ENCODE peak calls at places on chromosomes 2 and 18, in five cellular contexts. One of them, this sample, is unnamed. For H3K4me1 and H3K36me3, the result is how much of the 10 kb centered on the place peaks cover.

GRCh38 chr18:21314721-21315120 is 72.7 kb downstream of the GREB1L start:
- DNase-seq in prostate gland: no peak
- DNase-seq in colonic mucosa: no peak
- DNase-seq in aorta: no peak
- DNase-seq in transverse colon: no peak
- DNase-seq in this sample: no peak

GRCh38 chr2:70305531-70305930 is 3.7 kb upstream of the FAM136A start:
- DNase-seq in aorta: no peak
- DNase-seq in transverse colon: no peak
- DNase-seq in colonic mucosa: no peak
- DNase-seq in prostate gland: no peak
- DNase-seq in this sample: no peak

GRCh38 chr2:130834091-130834922 is 2.4 kb upstream of the ARHGEF4 start:
- DNase-seq in colonic mucosa: no peak
- DNase-seq in aorta: peak
- DNase-seq in transverse colon: no peak
- DNase-seq in prostate gland: no peak
- DNase-seq in this sample: no peak

GRCh38 chr2:2914252-2914651 is 463.4 kb downstream of the EIPR1 start:
- DNase-seq in aorta: no peak
- DNase-seq in colonic mucosa: no peak
- DNase-seq in transverse colon: no peak
- DNase-seq in prostate gland: no peak
- DNase-seq in this sample: no peak

GRCh38 chr2:11121823-11122155 is 33.5 kb upstream of the SLC66A3 start:
- DNase-seq in colonic mucosa: no peak
- DNase-seq in prostate gland: no peak
- DNase-seq in transverse colon: no peak
- DNase-seq in aorta: no peak
- DNase-seq in this sample: no peak

GRCh38 chr2:20050104-20050711 is 1.2 kb downstream of the LAPTM4A start:
- DNase-seq in prostate gland: peak
- DNase-seq in colonic mucosa: peak
- DNase-seq in aorta: no peak
- DNase-seq in transverse colon: peak
- DNase-seq in this sample: peak

GRCh38 chr2:16175247-16175825 is 235.0 kb downstream of the MYCN start:
- DNase-seq in aorta: no peak
- DNase-seq in prostate gland: no peak
- DNase-seq in colonic mucosa: no peak
- DNase-seq in transverse colon: no peak
- DNase-seq in this sample: no peak

GRCh38 chr2:45577426-45577825 is 33.6 kb downstream of the SRBD1 start:
- DNase-seq in transverse colon: no peak
- DNase-seq in aorta: no peak
- DNase-seq in colonic mucosa: no peak
- DNase-seq in prostate gland: no peak
- DNase-seq in this sample: peak

GRCh38 chr2:27042159-27042661 is 9.3 kb upstream of the AGBL5 start:
- DNase-seq in prostate gland: no peak
- DNase-seq in colonic mucosa: no peak
- DNase-seq in aorta: no peak
- DNase-seq in transverse colon: no peak
- DNase-seq in this sample: peak

DNA sequence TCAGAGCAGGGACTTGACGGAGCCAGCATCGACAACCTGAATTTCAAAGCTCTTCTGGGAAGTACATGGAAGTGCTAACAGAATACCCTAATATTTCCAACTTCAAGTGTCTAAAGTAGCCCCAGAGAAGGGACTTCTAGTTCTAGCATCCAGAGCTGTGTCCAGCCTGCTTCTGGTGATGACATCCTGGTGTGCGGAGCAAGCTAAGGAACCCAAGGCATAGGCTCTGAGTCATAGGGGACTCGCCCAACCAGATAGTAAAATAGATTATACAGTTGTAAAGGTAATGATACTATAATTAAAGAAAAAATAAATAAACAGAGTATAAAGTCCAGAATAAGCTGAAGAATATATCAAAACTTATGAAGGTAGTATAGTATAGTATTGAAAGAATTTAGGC is 108.1 kb upstream of the SERPINE2 start:
- DNase-seq in colonic mucosa: peak
- DNase-seq in aorta: no peak
- DNase-seq in transverse colon: peak
- DNase-seq in prostate gland: no peak
- DNase-seq in this sample: peak
- H3K4me3 ChIP-seq in colonic mucosa: no peak
- H3K4me3 ChIP-seq in aorta: no peak
- H3K4me3 ChIP-seq in transverse colon: no peak
- H3K4me3 ChIP-seq in prostate gland: no peak
- H3K4me3 ChIP-seq in this sample: no peak

GRCh38 chr2:8543065-8543411 is 138.8 kb upstream of the ID2 start:
- DNase-seq in aorta: peak
- DNase-seq in colonic mucosa: no peak
- DNase-seq in transverse colon: no peak
- DNase-seq in prostate gland: no peak
- DNase-seq in this sample: no peak
- H3K4me1 ChIP-seq in aorta: under half
- H3K4me1 ChIP-seq in colonic mucosa: under half
- H3K4me1 ChIP-seq in transverse colon: under half
- H3K4me1 ChIP-seq in prostate gland: under half
- H3K4me1 ChIP-seq in this sample: under half

GRCh38 chr2:207128867-207129266 is 36.9 kb downstream of the KLF7 start:
- DNase-seq in colonic mucosa: no peak
- DNase-seq in transverse colon: no peak
- DNase-seq in prostate gland: no peak
- DNase-seq in aorta: no peak
- DNase-seq in this sample: no peak
- H3K36me3 ChIP-seq in colonic mucosa: under half
- H3K36me3 ChIP-seq in transverse colon: under half
- H3K36me3 ChIP-seq in prostate gland: under half
- H3K36me3 ChIP-seq in aorta: under half
- H3K36me3 ChIP-seq in this sample: under half

DNA sequence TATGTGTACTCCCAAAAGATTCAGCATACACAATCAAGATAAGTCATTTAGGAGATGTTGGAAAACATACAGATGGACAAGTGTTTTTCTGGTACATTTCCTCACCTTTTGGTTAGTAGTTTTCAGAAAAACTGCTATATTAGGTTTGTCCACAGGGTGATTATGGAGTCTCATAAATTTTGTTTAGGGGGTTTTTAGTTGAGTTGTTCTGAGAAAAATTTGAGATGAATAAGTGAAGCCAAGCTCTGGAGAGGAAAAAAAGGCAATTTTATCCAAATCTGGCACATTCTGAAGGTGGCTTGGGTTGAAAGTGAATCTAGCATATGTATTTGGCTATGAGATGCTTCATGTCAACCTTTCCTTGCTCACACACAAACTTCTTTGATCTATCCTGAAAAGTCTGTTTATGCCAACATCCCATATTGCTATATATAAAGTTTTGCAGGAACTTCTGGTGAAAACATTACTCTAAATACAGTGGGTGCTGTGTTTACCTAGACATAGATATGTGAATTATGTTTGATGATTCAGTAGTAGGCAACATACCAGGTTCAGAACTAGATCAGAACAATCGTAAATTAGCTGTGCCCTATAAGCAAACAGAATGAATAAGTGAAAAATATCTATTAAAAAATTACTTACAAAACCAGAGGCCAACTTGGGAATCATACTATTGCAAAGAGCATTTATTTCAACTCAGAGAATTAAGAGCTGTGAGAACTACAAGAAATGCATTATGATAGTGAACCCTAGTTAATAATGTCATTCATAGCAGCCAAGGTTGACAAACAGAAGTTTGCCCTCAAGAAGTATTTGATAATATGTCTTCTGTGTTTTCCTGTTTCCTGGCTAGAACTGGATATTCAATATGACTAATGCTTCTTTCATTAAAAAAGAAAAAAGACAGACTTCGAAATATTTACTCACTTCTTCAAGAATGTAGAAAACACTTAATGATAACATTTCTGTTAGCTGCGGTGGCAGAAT is 552.0 kb downstream of the IRS1 start:
- DNase-seq in prostate gland: no peak
- DNase-seq in transverse colon: no peak
- DNase-seq in aorta: no peak
- DNase-seq in colonic mucosa: no peak
- DNase-seq in this sample: no peak
- H3K4me3 ChIP-seq in prostate gland: no peak
- H3K4me3 ChIP-seq in transverse colon: no peak
- H3K4me3 ChIP-seq in aorta: no peak
- H3K4me3 ChIP-seq in colonic mucosa: no peak
- H3K4me3 ChIP-seq in this sample: no peak

DNA sequence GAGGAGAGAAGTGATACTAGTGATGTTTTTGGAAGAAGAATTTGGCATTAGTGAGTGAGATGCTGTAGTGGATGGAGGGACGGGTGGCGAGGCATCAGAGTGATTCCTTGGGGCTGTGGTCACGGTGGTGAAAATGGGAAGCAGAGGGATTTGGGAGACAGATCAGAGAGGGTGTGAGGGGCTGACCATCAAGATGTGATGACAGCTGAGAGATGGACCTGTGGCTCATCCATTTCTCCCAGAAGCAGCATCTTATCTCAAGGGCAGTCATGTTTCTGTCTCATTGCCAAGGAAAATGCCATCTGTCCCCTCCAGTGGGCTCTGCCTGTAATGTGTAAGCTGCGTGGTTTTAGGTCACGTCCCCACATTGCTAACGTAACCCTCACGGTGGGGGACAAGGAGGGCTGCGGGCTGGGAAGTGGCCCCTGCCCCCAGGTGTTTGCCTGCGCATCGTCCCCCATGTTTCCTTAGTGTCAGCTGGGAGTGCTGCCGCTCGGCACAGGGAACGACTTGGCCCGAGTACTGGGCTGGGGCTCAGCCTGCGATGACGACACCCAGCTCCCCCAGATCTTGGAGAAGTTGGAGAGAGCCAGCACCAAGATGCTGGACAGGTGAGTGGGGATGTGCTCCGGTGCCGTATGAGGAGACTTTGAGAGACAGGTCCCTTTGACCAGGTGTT is 91.0 kb downstream of the DGKD start:
- DNase-seq in prostate gland: no peak
- DNase-seq in colonic mucosa: no peak
- DNase-seq in aorta: peak
- DNase-seq in transverse colon: peak
- DNase-seq in this sample: no peak
- H3K4me1 ChIP-seq in prostate gland: under half
- H3K4me1 ChIP-seq in colonic mucosa: under half
- H3K4me1 ChIP-seq in aorta: under half
- H3K4me1 ChIP-seq in transverse colon: under half
- H3K4me1 ChIP-seq in this sample: under half

GRCh38 chr2:68216454-68217310 is 35.6 kb downstream of the PPP3R1 start:
- DNase-seq in aorta: no peak
- DNase-seq in transverse colon: no peak
- DNase-seq in colonic mucosa: no peak
- DNase-seq in prostate gland: peak
- DNase-seq in this sample: no peak
- H3K36me3 ChIP-seq in aorta: under half
- H3K36me3 ChIP-seq in transverse colon: under half
- H3K36me3 ChIP-seq in colonic mucosa: under half
- H3K36me3 ChIP-seq in prostate gland: under half
- H3K36me3 ChIP-seq in this sample: under half

GRCh38 chr2:164642268-164642667 is 21.0 kb upstream of the GRB14 start:
- DNase-seq in aorta: no peak
- DNase-seq in prostate gland: no peak
- DNase-seq in transverse colon: no peak
- DNase-seq in colonic mucosa: no peak
- DNase-seq in this sample: no peak

GRCh38 chr2:164642946-164643555 is 21.8 kb upstream of the GRB14 start:
- DNase-seq in prostate gland: no peak
- DNase-seq in aorta: no peak
- DNase-seq in transverse colon: no peak
- DNase-seq in colonic mucosa: no peak
- DNase-seq in this sample: no peak

GRCh38 chr2:164644036-164644700 is 22.9 kb upstream of the GRB14 start:
- DNase-seq in prostate gland: no peak
- DNase-seq in aorta: no peak
- DNase-seq in colonic mucosa: no peak
- DNase-seq in transverse colon: no peak
- DNase-seq in this sample: no peak
- H3K4me3 ChIP-seq in prostate gland: no peak
- H3K4me3 ChIP-seq in aorta: no peak
- H3K4me3 ChIP-seq in colonic mucosa: no peak
- H3K4me3 ChIP-seq in transverse colon: no peak
- H3K4me3 ChIP-seq in this sample: no peak